ENCODE peak calls at places on chromosomes 16 and 17, in seven cellular contexts. U, I, K, N, S, D and T are unnamed samples. For H3K36me3 and H3K4me1, the result is how much of the 10 kb centered on the place peaks cover.

GRCh38 chr17:73232587-73233373 is 28.9 kb downstream of the CPSF4L start:
- DNase-seq in N (no peak), D (no peak), I (peak), K (peak), S (no peak), U (peak), T (no peak)

GRCh38 chr17:60091908-60092331 is 13.2 kb upstream of the HEATR6 start:
- DNase-seq in D (no peak), U (no peak), I (no peak), S (no peak), K (peak), N (no peak), T (no peak)

GRCh38 chr16:54590836-54591235 is 304.2 kb upstream of the IRX3 start:
- DNase-seq in U (no peak), S (no peak), N (no peak), K (no peak), I (no peak), D (no peak), T (no peak)

GRCh38 chr16:15952265-15952711 is 2.9 kb downstream of the ABCC1 start:
- DNase-seq in I (no peak), U (no peak), S (no peak), N (no peak), D (no peak), K (peak), T (no peak)

GRCh38 chr17:77909236-77909635 is 49.3 kb upstream of the TNRC6C start:
- DNase-seq in N (no peak), U (no peak), I (no peak), K (no peak), D (no peak), S (no peak), T (no peak)

GRCh38 chr17:9432867-9433495 is 142.6 kb downstream of the STX8 start:
- DNase-seq in K (peak), N (no peak), I (no peak), D (no peak), S (no peak), U (peak), T (no peak)

GRCh38 chr16:3858809-3859208 is 21.7 kb downstream of the CREBBP start:
- DNase-seq in N (no peak), I (no peak), K (no peak), U (no peak), D (no peak), S (no peak), T (no peak)

GRCh38 chr16:19715566-19715965 is 2.5 kb downstream of the KNOP1 start:
- DNase-seq in S (no peak), U (no peak), N (no peak), K (peak), D (no peak), I (no peak), T (no peak)

GRCh38 chr16:79915264-79916160 is 315.0 kb upstream of the MAF start:
- DNase-seq in D (no peak), S (no peak), K (no peak), I (no peak), N (no peak), U (no peak), T (no peak)

GRCh38 chr16:88347656-88348376 is 34.9 kb upstream of the ZNF469 start:
- DNase-seq in K (no peak), D (peak), U (no peak), S (no peak), N (no peak), I (peak), T (no peak)

GRCh38 chr17:49592263-49592662 is 16.6 kb downstream of the NXPH3 start:
- DNase-seq in I (no peak), K (no peak), N (no peak), S (no peak), D (no peak), U (no peak), T (no peak)

GRCh38 chr17:79728908-79729471 is 1.8 kb upstream of the ENPP7 start:
- DNase-seq in K (no peak), N (no peak), I (no peak), D (no peak), S (no peak), U (no peak), T (no peak)

GRCh38 chr16:17538942-17539341 is 68.2 kb upstream of the XYLT1 start:
- DNase-seq in S (no peak), D (no peak), I (no peak), K (no peak), U (peak), N (no peak), T (no peak)

GRCh38 chr17:78314683-78315354 is 45.1 kb downstream of the SOCS3 start:
- DNase-seq in S (no peak), K (no peak), I (no peak), N (no peak), U (no peak), D (no peak), T (no peak)

GRCh38 chr17:57521606-57522435 is 223.3 kb downstream of the CCDC182 start:
- DNase-seq in D (no peak), U (no peak), S (no peak), N (no peak), I (no peak), K (no peak), T (no peak)
- H3K36me3 ChIP-seq in D (under half), U (under half), S (under half), N (under half), I (under half), K (under half), T (under half)

GRCh38 chr16:84995666-84996065 is 15.7 kb downstream of the ZDHHC7 start:
- DNase-seq in D (no peak), K (no peak), I (peak), U (no peak), N (no peak), S (no peak), T (no peak)
- H3K4me1 ChIP-seq in D (under half), K (under half), I (half or more), U (under half), N (under half), S (half or more), T (under half)

GRCh38 chr17:41905172-41905571 is 13.6 kb downstream of the ACLY start:
- DNase-seq in K (no peak), D (no peak), N (no peak), S (no peak), U (no peak), I (no peak), T (no peak)

GRCh38 chr17:41907633-41908539 is 10.9 kb downstream of the ACLY start:
- DNase-seq in I (no peak), D (no peak), K (peak), S (no peak), U (peak), N (no peak), T (peak)

GRCh38 chr17:41904242-41904841 is 14.4 kb downstream of the ACLY start:
- DNase-seq in I (no peak), K (no peak), N (no peak), D (no peak), U (no peak), S (no peak), T (no peak)

GRCh38 chr17:41907185-41907556 is 11.6 kb downstream of the ACLY start:
- DNase-seq in K (peak), S (no peak), I (no peak), D (no peak), U (peak), N (no peak), T (no peak)

GRCh38 chr17:41906465-41907184 is 12.1 kb downstream of the ACLY start:
- DNase-seq in N (no peak), I (no peak), K (no peak), S (no peak), D (no peak), U (peak), T (peak)
- H3K36me3 ChIP-seq in N (under half), I (half or more), K (half or more), S (half or more), D (half or more), U (under half), T (half or more)

GRCh38 chr17:30372755-30373154 is 6.0 kb upstream of the CPD start:
- DNase-seq in D (no peak), K (peak), N (no peak), S (no peak), U (no peak), I (no peak), T (no peak)
- H3K4me1 ChIP-seq in D (under half), K (under half), N (under half), S (under half), U (under half), I (under half), T (under half)

DNA sequence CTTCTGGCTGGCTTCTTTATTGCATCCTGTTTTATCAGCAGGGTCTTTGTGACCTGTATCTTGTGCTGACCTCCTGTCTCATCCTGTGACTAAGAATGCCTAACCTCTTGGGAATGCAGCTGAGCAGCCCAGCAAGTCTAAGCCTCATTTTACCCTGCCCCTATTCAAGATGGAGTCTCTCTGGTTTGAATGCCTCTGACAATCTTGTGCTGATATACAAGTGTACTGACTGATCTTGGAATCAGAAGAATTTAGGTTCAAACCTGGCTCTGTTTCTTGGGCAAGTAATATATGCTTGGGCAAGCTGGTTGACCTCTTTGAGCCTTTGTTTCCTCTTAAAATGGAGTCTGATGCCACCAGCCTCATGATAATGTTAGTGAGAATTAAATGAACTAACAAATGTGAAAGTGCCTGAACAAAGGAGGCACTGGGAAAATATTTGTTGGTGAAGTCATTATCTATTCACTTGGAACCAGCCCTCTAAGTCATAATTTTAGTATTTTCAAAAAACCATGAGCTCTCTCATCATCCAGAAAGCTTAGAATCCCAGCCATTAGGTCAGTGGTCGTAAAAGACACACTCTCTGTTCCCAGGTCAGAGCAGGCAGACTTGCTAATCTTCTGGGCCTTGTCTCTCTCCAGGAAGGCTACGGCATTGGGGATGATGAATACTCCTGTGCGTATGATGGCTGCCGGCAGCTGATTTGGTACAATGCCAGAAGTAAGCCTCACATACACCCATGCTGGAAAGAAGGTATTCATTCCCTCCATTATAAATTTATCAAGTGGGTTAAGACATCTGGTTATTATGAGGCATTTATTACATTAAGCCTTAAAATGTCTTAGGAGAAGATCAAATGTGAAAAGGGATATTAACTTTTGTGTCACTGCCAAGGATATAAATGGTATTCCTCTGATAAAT is 18.1 kb upstream of the ARL2BP start:
- DNase-seq in D (no peak), S (no peak), N (no peak), K (peak), U (no peak), I (no peak), T (peak)
- H3K36me3 ChIP-seq in D (half or more), S (half or more), N (under half), K (half or more), U (under half), I (half or more), T (half or more)

DNA sequence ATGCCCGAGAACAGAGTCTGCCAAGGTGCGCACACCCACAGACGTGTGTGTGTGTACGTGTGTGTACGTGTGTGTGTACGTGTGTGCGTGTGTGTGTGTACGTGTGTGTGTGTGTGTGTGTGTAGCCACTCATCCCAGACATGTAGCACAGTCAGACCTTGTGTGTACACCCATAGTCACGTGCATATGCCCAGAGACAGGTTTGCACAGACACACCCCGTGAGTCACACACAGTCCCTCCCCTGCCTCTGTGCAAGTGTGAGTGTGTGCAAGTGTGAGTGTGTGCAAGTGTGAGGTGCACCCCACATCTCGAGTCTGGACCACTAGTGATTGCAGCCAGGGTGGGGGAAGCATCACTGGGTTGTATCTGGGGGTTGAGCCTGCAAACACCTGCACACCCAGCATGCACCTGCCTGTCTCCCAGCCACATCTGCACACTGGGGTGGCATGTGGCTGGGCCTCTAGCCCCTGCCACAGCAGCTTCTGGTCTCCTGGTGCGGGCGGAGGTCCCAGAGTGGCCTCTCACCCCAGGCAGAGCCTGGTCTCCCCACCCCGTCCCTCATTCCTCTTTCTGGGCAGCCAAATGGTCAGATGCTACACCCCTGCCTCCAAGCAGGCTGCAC is 23.6 kb downstream of the BAHCC1 start:
- DNase-seq in K (peak), D (no peak), I (no peak), N (no peak), S (no peak), U (peak), T (no peak)
- H3K4me1 ChIP-seq in K (half or more), D (under half), I (half or more), N (under half), S (half or more), U (half or more), T (under half)